ENCODE peak calls at places on chromosomes 13 and 19, in five cellular contexts. Y is activated CD8-positive, alpha-beta T cell treated with anti-CD3 and anti-CD28 coated beads for 36 hours; G is T-cell; V is ascending aorta; E is neuronal stem cell. D is an unnamed sample.

GRCh38 chr19:6743714-6744380 is 4.4 kb downstream of the TRIP10 start:
- DNase-seq in Y (no peak), G (no peak), V (no peak), E (peak; percentile 58), D (no peak)

GRCh38 chr13:114082849-114083645 is 49.4 kb downstream of the RASA3 start:
- DNase-seq in Y (no peak), G (no peak), V (no peak), E (no peak), D (no peak)

GRCh38 chr19:52191374-52191773 is 1.5 kb downstream of the PPP2R1A start:
- DNase-seq in Y (no peak), G (no peak), V (no peak), E (no peak), D (no peak)

GRCh38 chr13:31444266-31444862 is 244.6 kb downstream of the B3GLCT start:
- DNase-seq in Y (no peak), G (no peak), V (no peak), E (no peak), D (no peak)

GRCh38 chr13:114112826-114113322 is 19.5 kb downstream of the RASA3 start:
- DNase-seq in Y (no peak), G (no peak), V (no peak), E (no peak), D (no peak)

GRCh38 chr13:49782784-49783183 is 9.7 kb downstream of the KPNA3 start:
- DNase-seq in Y (no peak), G (no peak), V (no peak), E (no peak), D (no peak)

GRCh38 chr13:41241626-41242025 is 21.8 kb downstream of the MTRF1 start:
- DNase-seq in Y (no peak), G (no peak), V (no peak), E (no peak), D (no peak)

GRCh38 chr13:76398426-76398825 is 487.8 kb downstream of the KCTD12 start:
- DNase-seq in Y (no peak), G (no peak), V (no peak), E (no peak), D (no peak)

GRCh38 chr13:23440821-23441608 is 7.5 kb upstream of the SACS start:
- DNase-seq in Y (no peak), G (no peak), V (no peak), E (no peak), D (no peak)

GRCh38 chr13:74074723-74075122 is 59.5 kb downstream of the KLF12 start:
- DNase-seq in Y (no peak), G (no peak), V (no peak), E (no peak), D (no peak)

GRCh38 chr13:40330950-40331349 is 335.5 kb downstream of the FOXO1 start:
- DNase-seq in Y (no peak), G (no peak), V (no peak), E (no peak), D (no peak)

GRCh38 chr13:49996166-49996915 is 501 bp upstream of the TRIM13 start:
- DNase-seq in Y (peak; percentile 88), G (peak; percentile 86), V (peak; percentile 76), E (peak; percentile 90), D (peak; percentile 78)

GRCh38 chr19:12884627-12884925 is 2.4 kb downstream of the KLF1 start:
- DNase-seq in Y (no peak), G (no peak), V (no peak), E (no peak), D (no peak)

GRCh38 chr19:34184880-34185491 is 12.7 kb downstream of the LSM14A start:
- DNase-seq in Y (no peak), G (no peak), V (no peak), E (no peak), D (no peak)

GRCh38 chr13:27961227-27962085 is 7.7 kb downstream of the CDX2 start:
- DNase-seq in Y (no peak), G (no peak), V (no peak), E (no peak), D (no peak)

GRCh38 chr13:101149735-101150380 is 266.4 kb downstream of the NALCN start:
- DNase-seq in Y (peak; percentile 8), G (no peak), V (no peak), E (peak; percentile 11), D (no peak)

GRCh38 chr13:45695198-45695730 is 6.9 kb upstream of the CBY2 start:
- DNase-seq in Y (peak; percentile 37), G (no peak), V (no peak), E (no peak), D (no peak)

GRCh38 chr13:51998723-51999471 is 12.4 kb downstream of the ATP7B start:
- DNase-seq in Y (no peak), G (no peak), V (no peak), E (no peak), D (no peak)

GRCh38 chr19:31261651-31262331 is 87.4 kb downstream of the TSHZ3 start:
- DNase-seq in Y (no peak), G (no peak), V (no peak), E (no peak), D (no peak)

GRCh38 chr19:1489463-1489971 is 633 bp downstream of the PCSK4 start:
- DNase-seq in Y (peak; percentile 44), G (no peak), V (no peak), E (no peak), D (no peak)

GRCh38 chr19:3179739-3180293 is 1.2 kb downstream of the S1PR4 start:
- DNase-seq in Y (peak; percentile 70), G (peak; percentile 34), V (no peak), E (no peak), D (no peak)

GRCh38 chr13:97879646-97880297 is 73.7 kb upstream of the IPO5 start:
- DNase-seq in Y (no peak), G (no peak), V (no peak), E (no peak), D (no peak)

D was measured in GM18507.